ENCODE peak calls at places on chromosome 3, in eight cellular contexts. D is stimulated activated CD4-positive, alpha-beta T cell treated with anti-CD3 and anti-CD28 coated beads, Interleukin-2, amount 100 ng/mL, for 24 hours; E is transverse colon; B is IMR-90; H is neural crest cell; A is CD8-positive, alpha-beta memory T cell; O is AG09309; J is 8988T. C is an unnamed sample.

GRCh38 chr3:157263027-157263426 is 103.1 kb upstream of the CCNL1 start:
- DNase-seq in J (no peak), H (no peak), E (no peak), A (no peak), B (no peak), D (no peak), O (no peak), C (no peak)

GRCh38 chr3:12932754-12933153 is 91.4 kb upstream of the RPL32 start:
- DNase-seq in A (no peak), O (no peak), B (no peak), E (no peak), H (no peak), J (no peak), D (no peak), C (no peak)

GRCh38 chr3:23895181-23895580 is 21.6 kb downstream of the NKIRAS1 start:
- DNase-seq in E (no peak), H (no peak), D (no peak), O (no peak), B (no peak), A (no peak), J (no peak), C (no peak)

GRCh38 chr3:95228416-95228815 is 1165.6 kb downstream of the NSUN3 start:
- DNase-seq in E (no peak), O (no peak), J (no peak), B (no peak), H (no peak), A (no peak), D (no peak), C (no peak)

GRCh38 chr3:183823963-183824362 is 1.4 kb downstream of the MAP6D1 start:
- DNase-seq in B (no peak), H (no peak), D (no peak), J (no peak), A (no peak), E (no peak), O (no peak), C (no peak)

GRCh38 chr3:151962371-151962770 is 88.9 kb downstream of the SUCNR1 start:
- DNase-seq in J (no peak), A (no peak), B (no peak), O (peak), E (no peak), H (no peak), D (no peak), C (no peak)

GRCh38 chr3:41155834-41156233 is 43.5 kb upstream of the CTNNB1 start:
- DNase-seq in O (no peak), E (no peak), B (no peak), H (no peak), A (no peak), J (no peak), D (no peak), C (no peak)

GRCh38 chr3:161069441-161070251 is 35.5 kb downstream of the B3GALNT1 start:
- DNase-seq in O (peak), D (no peak), J (peak), E (no peak), B (peak), A (no peak), H (no peak), C (no peak)

GRCh38 chr3:26350853-26351252 is 271.7 kb upstream of the LRRC3B start:
- DNase-seq in A (no peak), O (no peak), B (no peak), J (no peak), D (no peak), E (no peak), H (no peak), C (no peak)